ENCODE peak calls at places on chromosome 20, in seven cellular contexts. F is tibial artery, Q is heart right ventricle, T is neural progenitor cell, C is AG09309, W is cardiac fibroblast, J is fibroblast of the aortic adventitia. V is an unnamed sample.

GRCh38 chr20:46894579-46894958 is at the start of gene EYA2:
- DNase-seq in F (no peak), Q (no peak), T (peak), C (no peak), W (no peak), J (no peak), V (no peak)

GRCh38 chr20:32249030-32249738 is 28.3 kb upstream of the KIF3B start:
- DNase-seq in F (no peak), Q (no peak), T (no peak), C (no peak), W (no peak), J (no peak), V (no peak)

GRCh38 chr20:24382775-24383174 is 86.7 kb upstream of the SYNDIG1 start:
- DNase-seq in F (no peak), Q (no peak), T (no peak), C (no peak), W (no peak), J (no peak), V (no peak)

GRCh38 chr20:3692706-3693294 is 11.0 kb upstream of the ADAM33 start:
- DNase-seq in F (no peak), Q (no peak), T (no peak), C (no peak), W (no peak), J (no peak), V (no peak)

GRCh38 chr20:18287546-18287914 is 797 bp upstream of the ZNF133 start:
- DNase-seq in F (no peak), Q (peak), T (no peak), C (no peak), W (peak), J (no peak), V (no peak)

GRCh38 chr20:35947489-35947888 is 6.8 kb downstream of the SCAND1 start:
- DNase-seq in F (no peak), Q (no peak), T (peak), C (no peak), W (peak), J (peak), V (no peak)

GRCh38 chr20:2804921-2805681 is 4.7 kb upstream of the CPXM1 start:
- DNase-seq in F (no peak), Q (no peak), T (peak), C (no peak), W (no peak), J (peak), V (no peak)

GRCh38 chr20:2151805-2152727 is 50.4 kb downstream of the STK35 start:
- DNase-seq in F (peak), Q (no peak), T (no peak), C (peak), W (peak), J (peak), V (no peak)

GRCh38 chr20:50232651-50233324 is 42.2 kb downstream of the CEBPB start:
- DNase-seq in F (no peak), Q (no peak), T (no peak), C (no peak), W (no peak), J (no peak), V (no peak)

GRCh38 chr20:5171790-5172164 is 45.0 kb downstream of the CDS2 start:
- DNase-seq in F (no peak), Q (no peak), T (no peak), C (no peak), W (no peak), J (no peak), V (no peak)

GRCh38 chr20:32356935-32357868 is 929 bp upstream of the ASXL1 start:
- DNase-seq in F (peak), Q (peak), T (no peak), C (no peak), W (peak), J (peak), V (no peak)

GRCh38 chr20:6017880-6018279 is 36.0 kb downstream of the LRRN4 start:
- DNase-seq in F (no peak), Q (no peak), T (no peak), C (no peak), W (no peak), J (no peak), V (no peak)

GRCh38 chr20:11810316-11811130 is 107.2 kb upstream of the BTBD3 start:
- DNase-seq in F (no peak), Q (no peak), T (peak), C (no peak), W (no peak), J (peak), V (peak)

GRCh38 chr20:57650266-57650665 is 30.0 kb upstream of the ZBP1 start:
- DNase-seq in F (no peak), Q (peak), T (no peak), C (no peak), W (no peak), J (no peak), V (no peak)

GRCh38 chr20:60718743-60719142 is 533.3 kb upstream of the CDH4 start:
- DNase-seq in F (no peak), Q (no peak), T (peak), C (no peak), W (no peak), J (no peak), V (no peak)

GRCh38 chr20:15682690-15683089 is 890.6 kb downstream of the KIF16B start:
- DNase-seq in F (no peak), Q (no peak), T (no peak), C (no peak), W (no peak), J (no peak), V (no peak)

GRCh38 chr20:19460386-19460785 is 247.9 kb downstream of the SLC24A3 start:
- DNase-seq in F (no peak), Q (no peak), T (no peak), C (peak), W (peak), J (peak), V (peak)

GRCh38 chr20:48191200-48191599 is 405.9 kb upstream of the SULF2 start:
- DNase-seq in F (no peak), Q (no peak), T (no peak), C (no peak), W (no peak), J (no peak), V (no peak)

GRCh38 chr20:36261389-36262105 is 25.3 kb downstream of the AAR2 start:
- DNase-seq in F (no peak), Q (no peak), T (no peak), C (no peak), W (no peak), J (no peak), V (no peak)

GRCh38 chr20:1328680-1329330 is at the start of gene SDCBP2:
- DNase-seq in F (no peak), Q (peak), T (no peak), C (no peak), W (no peak), J (no peak), V (no peak)

GRCh38 chr20:11469795-11470495 is 447.7 kb upstream of the BTBD3 start:
- DNase-seq in F (no peak), Q (no peak), T (no peak), C (no peak), W (peak), J (peak), V (no peak)

GRCh38 chr20:12575352-12576095 is 433.2 kb upstream of the SPTLC3 start:
- DNase-seq in F (no peak), Q (peak), T (no peak), C (no peak), W (peak), J (no peak), V (no peak)

GRCh38 chr20:16501236-16501635 is 72.0 kb downstream of the KIF16B start:
- DNase-seq in F (no peak), Q (no peak), T (no peak), C (no peak), W (no peak), J (peak), V (no peak)

DNA sequence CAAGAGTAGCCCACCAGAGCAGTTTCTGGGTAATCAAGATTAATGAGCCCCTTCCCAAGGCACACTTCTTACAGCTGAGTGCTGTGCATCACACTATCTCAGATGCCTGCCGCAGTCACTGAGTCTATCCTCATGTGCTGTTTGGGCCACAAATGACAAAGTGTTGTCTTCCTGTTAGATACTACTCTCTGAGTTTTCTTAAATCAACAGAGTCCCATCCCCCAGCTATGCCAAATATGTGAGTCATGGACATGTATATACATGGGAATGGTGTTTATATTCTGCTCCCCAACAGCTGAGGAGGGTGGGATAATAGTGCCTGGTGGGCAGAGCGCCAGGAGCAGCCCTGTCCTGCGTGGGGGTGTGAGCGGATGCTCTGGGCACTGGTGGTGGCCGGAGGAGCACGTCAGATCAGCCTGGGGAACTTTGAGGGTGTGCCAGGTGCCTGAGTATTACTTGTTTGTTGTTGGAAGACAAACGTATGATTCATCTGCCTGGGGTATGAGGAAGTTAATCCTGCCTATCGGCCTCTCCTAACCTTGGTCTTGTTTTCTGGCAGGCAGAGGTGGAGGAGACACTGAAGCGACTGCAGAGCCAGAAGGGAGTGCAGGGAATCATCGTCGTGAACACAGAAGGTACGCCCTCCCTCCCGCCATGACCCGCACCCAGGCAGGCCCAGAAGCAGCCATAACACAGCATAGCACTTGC is 9.6 kb downstream of the DYNLRB1 start:
- DNase-seq in F (peak), Q (peak), T (no peak), C (peak), W (peak), J (peak), V (peak)
- H3K4me3 ChIP-seq in F (no peak), Q (no peak), T (no peak), C (no peak), W (no peak), J (no peak), V (no peak)

GRCh38 chr20:25865715-25866656 is 169.3 kb upstream of the ZNF337 start:
- DNase-seq in F (no peak), Q (peak), T (peak), C (no peak), W (peak), J (peak), V (no peak)

GRCh38 chr20:25864986-25865714 is 168.5 kb upstream of the ZNF337 start:
- DNase-seq in F (no peak), Q (no peak), T (no peak), C (no peak), W (no peak), J (no peak), V (no peak)

GRCh38 chr20:25864326-25864970 is 167.8 kb upstream of the ZNF337 start:
- DNase-seq in F (no peak), Q (no peak), T (no peak), C (no peak), W (no peak), J (no peak), V (no peak)

GRCh38 chr20:25860531-25861150 is 164.0 kb upstream of the ZNF337 start:
- DNase-seq in F (no peak), Q (no peak), T (no peak), C (no peak), W (no peak), J (no peak), V (no peak)

DNA sequence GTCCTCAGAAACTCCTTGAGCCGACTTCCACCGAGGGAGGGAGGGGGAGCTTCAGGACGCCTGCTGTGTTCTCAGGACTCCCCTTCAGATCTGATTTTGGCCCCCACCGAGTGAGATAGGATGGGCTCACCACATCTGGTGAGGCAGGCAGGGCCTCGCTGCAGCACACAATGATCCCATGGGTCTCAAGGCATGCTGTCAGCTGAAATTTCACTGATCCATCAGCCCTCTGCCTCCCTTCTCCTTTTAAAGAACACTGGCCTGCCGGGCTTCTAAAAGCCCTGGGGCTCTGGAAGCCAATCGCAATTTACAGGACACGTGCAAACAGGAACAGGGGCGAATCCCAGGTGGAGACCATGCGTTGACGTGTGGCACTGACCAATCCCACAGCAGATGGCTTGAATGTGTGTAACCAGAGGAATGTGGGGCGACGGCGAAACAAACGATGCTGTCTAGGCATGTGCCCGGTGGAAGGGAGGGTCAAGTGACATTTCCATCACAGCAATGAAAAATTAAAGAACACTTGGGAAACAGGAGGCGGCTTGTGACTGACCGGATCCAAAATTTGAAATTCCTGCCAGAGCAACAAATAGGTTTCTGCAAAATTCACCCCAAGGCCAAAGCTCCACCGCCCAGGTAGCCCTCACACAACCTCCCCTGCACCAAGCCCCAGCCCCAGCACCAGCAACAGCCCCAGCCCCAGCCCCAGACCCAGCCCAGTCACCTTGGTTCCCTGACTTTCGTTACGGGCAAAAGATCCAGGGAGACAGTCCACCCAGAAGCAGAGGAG is 167.1 kb upstream of the ZNF337 start:
- DNase-seq in F (no peak), Q (no peak), T (peak), C (no peak), W (no peak), J (no peak), V (no peak)
- H3K4me3 ChIP-seq in F (peak), Q (peak), T (peak), C (peak), W (peak), J (peak), V (peak)

GRCh38 chr20:30921286-30922071 is 336.0 kb upstream of the DEFB115 start:
- DNase-seq in F (no peak), Q (no peak), T (no peak), C (no peak), W (no peak), J (no peak), V (no peak)

GRCh38 chr20:30919514-30920188 is 337.8 kb upstream of the DEFB115 start:
- DNase-seq in F (no peak), Q (no peak), T (no peak), C (no peak), W (no peak), J (no peak), V (no peak)

GRCh38 chr20:30922129-30922528 is 335.3 kb upstream of the DEFB115 start:
- DNase-seq in F (no peak), Q (no peak), T (no peak), C (no peak), W (no peak), J (no peak), V (no peak)
- H3K4me3 ChIP-seq in F (no peak), Q (no peak), T (no peak), C (no peak), W (peak), J (no peak), V (no peak)

GRCh38 chr20:41668057-41668749 is 50.0 kb upstream of the CHD6 start:
- DNase-seq in F (no peak), Q (no peak), T (no peak), C (no peak), W (no peak), J (no peak), V (no peak)
- H3K4me3 ChIP-seq in F (no peak), Q (no peak), T (no peak), C (no peak), W (no peak), J (no peak), V (no peak)

DNA sequence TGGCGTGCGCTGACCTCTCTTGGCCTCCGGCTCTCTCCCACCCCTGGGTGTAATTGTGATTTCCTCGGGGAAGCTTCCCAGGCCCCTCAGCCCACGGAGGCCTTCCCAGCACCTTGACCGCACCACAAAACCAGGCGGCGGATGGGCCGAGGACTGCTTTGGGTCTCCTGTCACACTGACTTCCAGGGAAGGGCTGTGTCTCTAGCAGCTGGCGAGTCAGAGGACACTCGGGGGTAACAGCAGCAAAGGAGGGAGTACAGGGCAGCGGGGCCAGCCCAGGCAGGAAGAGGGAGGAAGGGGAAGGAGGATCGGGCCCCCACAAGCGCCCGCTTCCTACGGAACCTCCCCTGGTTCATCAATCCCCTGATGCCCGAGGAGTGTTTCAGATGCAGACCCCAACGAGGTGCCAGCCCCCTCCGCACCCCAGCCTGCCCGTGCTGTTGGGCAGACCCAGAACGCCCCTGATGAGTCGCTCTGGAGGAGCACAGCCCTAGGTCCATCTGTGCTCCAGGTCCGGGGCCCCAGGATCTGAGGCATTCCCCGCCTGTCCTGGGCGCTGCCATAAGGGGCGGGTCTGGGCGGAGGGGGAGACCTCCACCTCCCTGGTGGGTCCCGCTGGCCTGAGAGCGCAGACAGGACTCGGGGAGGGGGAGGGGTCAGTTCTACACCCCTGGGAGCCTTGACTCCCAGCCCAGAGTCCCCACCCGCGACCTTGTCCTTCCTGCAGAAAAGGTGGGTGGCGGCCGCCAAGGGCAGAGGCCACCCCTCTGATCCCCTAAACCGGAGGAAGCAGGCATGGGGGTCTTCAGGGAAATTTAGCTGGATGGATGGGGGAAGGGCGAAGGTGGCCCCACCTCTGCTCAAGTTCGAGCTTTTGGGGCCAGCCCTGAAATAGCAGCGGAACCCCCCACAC is 956 bp downstream of the CHRNA4 start:
- DNase-seq in F (no peak), Q (no peak), T (peak), C (no peak), W (no peak), J (no peak), V (no peak)
- H3K4me3 ChIP-seq in F (no peak), Q (no peak), T (peak), C (no peak), W (no peak), J (no peak), V (no peak)